ENCODE peak calls at places on chromosomes 12 and 14, in five cellular contexts. One of them, this sample, is unnamed.
A peak's percentile ranks its signal among the peaks of the same experiment; 100 is the strongest.

GRCh38 chr12:92551853-92552397 is 150.9 kb upstream of the PLEKHG7 start:
- DNase-seq in NCI-H1417: no peak
- DNase-seq in sigmoid colon: no peak
- DNase-seq in HL-60: no peak
- DNase-seq in A172: peak; percentile 84
- DNase-seq in this sample: no peak

GRCh38 chr12:127629066-127629820 is 637.7 kb upstream of the TMEM132C start:
- DNase-seq in A172: peak; percentile 1
- DNase-seq in HL-60: no peak
- DNase-seq in NCI-H1417: no peak
- DNase-seq in sigmoid colon: no peak
- DNase-seq in this sample: no peak

GRCh38 chr12:117850048-117850447 is 118.7 kb downstream of the KSR2 start:
- DNase-seq in A172: peak; percentile 43
- DNase-seq in sigmoid colon: no peak
- DNase-seq in NCI-H1417: peak; percentile 42
- DNase-seq in HL-60: no peak
- DNase-seq in this sample: no peak

GRCh38 chr12:92036771-92037453 is 108.7 kb downstream of the BTG1 start:
- DNase-seq in sigmoid colon: no peak
- DNase-seq in HL-60: no peak
- DNase-seq in NCI-H1417: no peak
- DNase-seq in A172: no peak
- DNase-seq in this sample: no peak

GRCh38 chr12:34396861-34397590 is 374.7 kb downstream of the ALG10 start:
- DNase-seq in HL-60: no peak
- DNase-seq in A172: no peak
- DNase-seq in NCI-H1417: no peak
- DNase-seq in sigmoid colon: peak; percentile 39
- DNase-seq in this sample: peak; percentile 44

GRCh38 chr14:88325883-88326282 is 2.8 kb upstream of the KCNK10 start:
- DNase-seq in HL-60: no peak
- DNase-seq in NCI-H1417: no peak
- DNase-seq in A172: no peak
- DNase-seq in sigmoid colon: no peak
- DNase-seq in this sample: no peak

GRCh38 chr14:84998216-84998615 is 531.7 kb upstream of the FLRT2 start:
- DNase-seq in A172: no peak
- DNase-seq in sigmoid colon: no peak
- DNase-seq in NCI-H1417: no peak
- DNase-seq in HL-60: no peak
- DNase-seq in this sample: no peak

GRCh38 chr12:107014050-107014449 is 27.1 kb upstream of the MTERF2 start:
- DNase-seq in sigmoid colon: no peak
- DNase-seq in A172: no peak
- DNase-seq in HL-60: no peak
- DNase-seq in NCI-H1417: peak; percentile 37
- DNase-seq in this sample: no peak

GRCh38 chr12:70920251-70920851 is at the start of gene PTPRR:
- DNase-seq in A172: no peak
- DNase-seq in sigmoid colon: no peak
- DNase-seq in HL-60: no peak
- DNase-seq in NCI-H1417: peak; percentile 66
- DNase-seq in this sample: no peak

GRCh38 chr12:45543887-45544286 is 185.6 kb upstream of the ARID2 start:
- DNase-seq in sigmoid colon: no peak
- DNase-seq in A172: peak; percentile 74
- DNase-seq in HL-60: peak; percentile 77
- DNase-seq in NCI-H1417: peak; percentile 70
- DNase-seq in this sample: peak; percentile 46

GRCh38 chr14:74495356-74495755 is 1.8 kb downstream of the ISCA2 start:
- DNase-seq in NCI-H1417: no peak
- DNase-seq in sigmoid colon: no peak
- DNase-seq in A172: no peak
- DNase-seq in HL-60: peak; percentile 16
- DNase-seq in this sample: no peak

GRCh38 chr12:81022531-81022930 is 55.3 kb upstream of the ACSS3 start:
- DNase-seq in HL-60: no peak
- DNase-seq in A172: no peak
- DNase-seq in sigmoid colon: no peak
- DNase-seq in NCI-H1417: no peak
- DNase-seq in this sample: no peak

GRCh38 chr14:36293824-36294223 is 26.6 kb downstream of the MBIP start:
- DNase-seq in A172: no peak
- DNase-seq in sigmoid colon: no peak
- DNase-seq in HL-60: peak; percentile 73
- DNase-seq in NCI-H1417: no peak
- DNase-seq in this sample: peak; percentile 44

GRCh38 chr12:51529586-51529985 is 61.4 kb upstream of the SCN8A start:
- DNase-seq in A172: no peak
- DNase-seq in HL-60: no peak
- DNase-seq in NCI-H1417: no peak
- DNase-seq in sigmoid colon: no peak
- DNase-seq in this sample: no peak

GRCh38 chr14:32710351-32711102 is 228.2 kb upstream of the NPAS3 start:
- DNase-seq in sigmoid colon: peak; percentile 64
- DNase-seq in HL-60: no peak
- DNase-seq in NCI-H1417: peak; percentile 10
- DNase-seq in A172: peak; percentile 35
- DNase-seq in this sample: no peak

GRCh38 chr14:93977790-93978581 is 1.6 kb upstream of the ASB2 start:
- DNase-seq in A172: peak; percentile 25
- DNase-seq in NCI-H1417: no peak
- DNase-seq in sigmoid colon: no peak
- DNase-seq in HL-60: peak; percentile 89
- DNase-seq in this sample: no peak

GRCh38 chr12:111342376-111342775 is 26.5 kb downstream of the PHETA1 start:
- DNase-seq in NCI-H1417: no peak
- DNase-seq in A172: no peak
- DNase-seq in sigmoid colon: no peak
- DNase-seq in HL-60: no peak
- DNase-seq in this sample: no peak

GRCh38 chr12:131832393-131833231 is 4.4 kb downstream of the MMP17 start:
- DNase-seq in A172: peak; percentile 57
- DNase-seq in sigmoid colon: peak; percentile 87
- DNase-seq in NCI-H1417: peak; percentile 73
- DNase-seq in HL-60: no peak
- DNase-seq in this sample: no peak

GRCh38 chr12:57479376-57480115 is at the start of gene ARHGAP9:
- DNase-seq in A172: no peak
- DNase-seq in NCI-H1417: no peak
- DNase-seq in HL-60: peak; percentile 34
- DNase-seq in sigmoid colon: no peak
- DNase-seq in this sample: no peak

This sample was measured in CD14-positive monocyte.